ENCODE peak calls at places on chromosomes 2 and 18, in four cellular contexts. One of them, this sample, is unnamed.

GRCh38 chr2:164746713-164747112 is 94.9 kb downstream of the COBLL1 start:
- DNase-seq in HEK293T: no peak
- DNase-seq in adrenal gland: no peak
- DNase-seq in GM12892: no peak
- DNase-seq in this sample: no peak

GRCh38 chr2:223549215-223549614 is 52.9 kb downstream of the SCG2 start:
- DNase-seq in adrenal gland: no peak
- DNase-seq in GM12892: no peak
- DNase-seq in HEK293T: no peak
- DNase-seq in this sample: no peak

GRCh38 chr18:48800877-48801727 is 149.7 kb downstream of the SMAD7 start:
- DNase-seq in GM12892: no peak
- DNase-seq in HEK293T: no peak
- DNase-seq in adrenal gland: peak; percentile 16
- DNase-seq in this sample: no peak

GRCh38 chr2:37599688-37600525 is 71.5 kb downstream of the CDC42EP3 start:
- DNase-seq in HEK293T: no peak
- DNase-seq in GM12892: no peak
- DNase-seq in adrenal gland: no peak
- DNase-seq in this sample: no peak

GRCh38 chr18:50143295-50143694 is 51.7 kb downstream of the MYO5B start:
- DNase-seq in HEK293T: no peak
- DNase-seq in GM12892: no peak
- DNase-seq in adrenal gland: no peak
- DNase-seq in this sample: no peak

GRCh38 chr2:85323351-85323987 is 4.3 kb downstream of the TGOLN2 start:
- DNase-seq in adrenal gland: peak; percentile 58
- DNase-seq in GM12892: no peak
- DNase-seq in HEK293T: no peak
- DNase-seq in this sample: no peak

GRCh38 chr2:47069628-47070154 is 85.4 kb downstream of the STPG4 start:
- DNase-seq in adrenal gland: peak; percentile 67
- DNase-seq in GM12892: no peak
- DNase-seq in HEK293T: no peak
- DNase-seq in this sample: peak; percentile 88

GRCh38 chr2:37566517-37566961 is 104.9 kb downstream of the CDC42EP3 start:
- DNase-seq in GM12892: no peak
- DNase-seq in HEK293T: no peak
- DNase-seq in adrenal gland: peak; percentile 28
- DNase-seq in this sample: no peak

GRCh38 chr2:106953236-106953635 is 67.3 kb upstream of the ST6GAL2 start:
- DNase-seq in adrenal gland: no peak
- DNase-seq in HEK293T: no peak
- DNase-seq in GM12892: no peak
- DNase-seq in this sample: no peak